ENCODE peak calls at places on chromosomes 4 and X, in four cellular contexts. One of them, this sample, is unnamed.

GRCh38 chr4:26069218-26069617 is 155.2 kb downstream of the SMIM20 start:
- DNase-seq in suprapubic skin: no peak
- DNase-seq in testis: no peak
- DNase-seq in uterus: no peak
- DNase-seq in this sample: no peak

GRCh38 chr4:77600521-77601451 is 4.8 kb upstream of the CXCL13 start:
- DNase-seq in suprapubic skin: no peak
- DNase-seq in testis: peak; percentile 52
- DNase-seq in uterus: no peak
- DNase-seq in this sample: no peak

GRCh38 chr4:17173300-17173699 is 274.9 kb upstream of the LDB2 start:
- DNase-seq in suprapubic skin: no peak
- DNase-seq in testis: peak; percentile 37
- DNase-seq in uterus: no peak
- DNase-seq in this sample: no peak

GRCh38 chrX:70979136-70979762 is 48.4 kb upstream of the SLC7A3 start:
- DNase-seq in suprapubic skin: no peak
- DNase-seq in testis: no peak
- DNase-seq in uterus: no peak
- DNase-seq in this sample: no peak

GRCh38 chr4:86367577-86367976 is 7.7 kb upstream of the MAPK10 start:
- DNase-seq in suprapubic skin: no peak
- DNase-seq in testis: no peak
- DNase-seq in uterus: no peak
- DNase-seq in this sample: no peak

GRCh38 chr4:102451266-102451665 is 49.9 kb upstream of the NFKB1 start:
- DNase-seq in suprapubic skin: no peak
- DNase-seq in testis: no peak
- DNase-seq in uterus: no peak
- DNase-seq in this sample: no peak

GRCh38 chr4:139419388-139419914 is 34.5 kb upstream of the RAB33B start:
- DNase-seq in suprapubic skin: no peak
- DNase-seq in testis: peak; percentile 42
- DNase-seq in uterus: peak; percentile 74
- DNase-seq in this sample: no peak

GRCh38 chr4:142095886-142096605 is 459.7 kb downstream of the IL15 start:
- DNase-seq in suprapubic skin: no peak
- DNase-seq in testis: no peak
- DNase-seq in uterus: peak; percentile 76
- DNase-seq in this sample: no peak

GRCh38 chr4:157172011-157172410 is 48.5 kb upstream of the GRIA2 start:
- DNase-seq in suprapubic skin: no peak
- DNase-seq in testis: no peak
- DNase-seq in uterus: no peak
- DNase-seq in this sample: no peak

GRCh38 chr4:10143171-10143570 is 26.6 kb upstream of the WDR1 start:
- DNase-seq in suprapubic skin: no peak
- DNase-seq in testis: no peak
- DNase-seq in uterus: no peak
- DNase-seq in this sample: no peak

GRCh38 chr4:3074846-3075651 is 568 bp downstream of the HTT start:
- DNase-seq in suprapubic skin: no peak
- DNase-seq in testis: peak; percentile 86
- DNase-seq in uterus: peak; percentile 54
- DNase-seq in this sample: no peak
- TF ChIP-seq POLR2A in suprapubic skin: no peak
- TF ChIP-seq POLR2A in testis: no peak
- TF ChIP-seq POLR2A in uterus: no peak
- TF ChIP-seq POLR2A in this sample: no peak

DNA sequence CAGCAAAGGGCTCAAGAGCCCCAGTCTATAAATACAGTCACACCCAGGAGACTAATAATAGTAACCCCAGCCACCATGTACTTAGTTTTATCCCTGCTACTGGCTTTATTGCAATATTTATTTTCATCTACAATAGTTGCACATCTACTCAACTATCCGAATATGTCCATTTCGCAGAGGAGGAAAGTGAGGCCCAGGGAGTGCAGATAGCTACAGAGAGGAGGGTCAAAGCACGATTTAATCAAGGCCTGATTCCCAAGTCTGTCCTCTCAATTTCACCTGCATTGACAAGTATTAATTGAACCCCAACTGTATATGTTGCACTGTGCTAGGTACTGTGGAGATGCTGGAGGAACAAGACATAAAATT is 4.0 kb upstream of the PLP2 start:
- DNase-seq in suprapubic skin: no peak
- DNase-seq in testis: no peak
- DNase-seq in uterus: no peak
- DNase-seq in this sample: no peak
- H3K27ac ChIP-seq in suprapubic skin: peak overlapping the region; percentile 93
- H3K27ac ChIP-seq in testis: peak overlapping the region; percentile 79
- H3K27ac ChIP-seq in uterus: peak overlapping the region; percentile 88
- H3K27ac ChIP-seq in this sample: peak overlapping the region; percentile 97

DNA sequence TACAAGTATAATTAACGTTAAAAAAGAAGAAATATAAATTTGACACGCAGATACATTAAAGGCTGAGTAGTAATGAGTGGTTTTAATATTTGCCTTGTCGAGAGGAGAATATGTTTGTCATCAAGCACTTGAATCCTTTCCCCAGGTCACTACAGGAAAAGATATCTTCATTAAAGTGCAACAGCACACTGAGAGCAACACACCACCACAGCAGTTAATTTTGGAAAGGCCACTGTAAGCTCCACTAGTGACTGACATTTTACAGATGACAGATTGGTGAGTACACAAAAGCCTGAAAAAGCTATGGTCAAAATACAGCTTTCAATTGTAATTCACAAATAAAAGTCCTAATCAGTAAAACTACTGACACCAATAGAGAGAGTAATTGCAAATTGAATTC is 76.6 kb downstream of the ZNF718 start:
- DNase-seq in suprapubic skin: no peak
- DNase-seq in testis: no peak
- DNase-seq in uterus: no peak
- DNase-seq in this sample: no peak
- H3K9me3 ChIP-seq in suprapubic skin: peaks cover 37% of the 10 kb centered on the region
- H3K9me3 ChIP-seq in testis: no peaks in the 10 kb centered on the region
- H3K9me3 ChIP-seq in uterus: no peaks in the 10 kb centered on the region
- H3K9me3 ChIP-seq in this sample: peaks cover 16% of the 10 kb centered on the region

DNA sequence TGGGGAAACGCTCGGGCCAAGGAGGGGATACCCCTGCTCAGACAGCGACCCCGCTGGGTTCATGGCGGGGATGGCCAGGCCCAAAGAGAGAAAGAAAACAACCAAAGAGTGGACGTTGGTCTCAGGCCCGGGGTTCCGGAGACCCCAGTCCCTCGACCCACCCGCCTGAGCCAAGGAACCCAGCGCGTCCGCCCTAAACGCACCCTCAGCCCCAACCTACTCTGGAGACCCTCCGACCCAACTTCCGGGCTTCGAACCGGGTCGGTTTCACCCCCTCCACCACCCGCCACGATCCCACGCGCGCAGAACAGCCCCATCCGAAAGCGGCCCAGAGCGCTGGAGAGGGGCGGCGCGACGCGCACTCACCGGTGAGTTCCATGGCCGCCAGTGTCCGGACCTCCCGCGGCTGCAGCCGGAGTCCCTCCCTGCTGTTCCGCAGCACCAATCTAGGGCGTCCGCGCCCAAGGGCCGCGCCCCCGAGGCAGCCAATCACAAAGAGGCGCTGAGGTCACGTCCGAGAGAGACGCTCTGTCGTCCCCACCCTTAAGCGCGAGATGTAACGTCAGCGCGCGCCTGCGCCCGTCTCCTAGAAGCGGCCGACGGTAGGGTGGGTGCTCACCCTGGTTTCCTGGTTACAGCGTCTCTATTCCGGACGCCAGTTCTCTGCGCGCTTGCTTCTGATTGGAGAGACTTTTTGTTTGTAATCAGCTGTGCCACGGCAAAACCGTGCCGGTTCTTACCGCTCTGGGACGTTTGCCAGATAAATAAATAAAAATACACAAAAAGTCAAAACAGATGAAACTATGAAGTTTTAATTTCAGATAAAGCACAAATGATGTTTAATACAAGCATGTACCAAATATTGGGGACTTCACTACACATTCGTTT is at the start of gene PIGA:
- DNase-seq in suprapubic skin: peak; percentile 96
- DNase-seq in testis: peak; percentile 96
- DNase-seq in uterus: peak; percentile 95
- DNase-seq in this sample: peak; percentile 97
- TF ChIP-seq POLR2A in suprapubic skin: peak; percentile 79
- TF ChIP-seq POLR2A in testis: no peak
- TF ChIP-seq POLR2A in uterus: peak; percentile 93
- TF ChIP-seq POLR2A in this sample: no peak

This sample was measured in vagina.